ENCODE peak calls at places on chromosomes 11 and 22, in eight cellular contexts. R is non-pigmented ciliary epithelial cell, J is renal cortical epithelial cell, M is HFFc6, D is right lobe of liver, P is putamen, U is HCT116, F is NCI-H748 treated with DMSO at 0.1 percent for 48 hours. V is an unnamed sample.

GRCh38 chr11:5476184-5476819 is 12.2 kb upstream of the OR52D1 start:
- DNase-seq in F (peak; percentile 12), R (peak; percentile 13), M (peak; percentile 30), P (peak; percentile 2), J (peak; percentile 47), D (no peak), U (peak; percentile 38), V (peak; percentile 60)

GRCh38 chr22:24142241-24142640 is 39.0 kb upstream of the SUSD2 start:
- DNase-seq in F (no peak), D (no peak), J (no peak), M (no peak), U (no peak), R (no peak), P (no peak), V (no peak)

GRCh38 chr11:109772846-109773400 is 320.3 kb upstream of the ZC3H12C start:
- DNase-seq in U (no peak), F (peak; percentile 69), R (no peak), M (no peak), D (no peak), P (no peak), J (no peak), V (no peak)

GRCh38 chr11:10309163-10310093 is 4.6 kb downstream of the ADM start:
- DNase-seq in R (no peak), U (peak; percentile 83), F (no peak), D (peak; percentile 80), P (no peak), M (peak; percentile 75), J (peak; percentile 81), V (peak; percentile 53)

GRCh38 chr22:31038686-31039085 is 42.4 kb upstream of the SMTN start:
- DNase-seq in U (no peak), J (no peak), D (no peak), P (no peak), M (no peak), R (no peak), F (no peak), V (no peak)

GRCh38 chr11:70207531-70208131 is 4.5 kb downstream of the FADD start:
- DNase-seq in R (no peak), U (no peak), J (no peak), M (no peak), F (no peak), D (no peak), P (no peak), V (no peak)

GRCh38 chr22:35539910-35540599 is 576 bp upstream of the RASD2 start:
- DNase-seq in M (no peak), U (no peak), R (no peak), F (no peak), D (peak; percentile 74), P (peak; percentile 66), J (no peak), V (peak; percentile 63)

GRCh38 chr11:69374110-69374981 is 80.4 kb downstream of the MYEOV start:
- DNase-seq in U (no peak), D (no peak), R (no peak), F (peak; percentile 45), M (no peak), P (no peak), J (no peak), V (no peak)

GRCh38 chr22:40635940-40636379 is 559 bp downstream of the MRTFA start:
- DNase-seq in F (no peak), M (no peak), J (no peak), D (no peak), P (no peak), U (no peak), R (no peak), V (no peak)

GRCh38 chr11:124879999-124880611 is 14.9 kb downstream of the ROBO3 start:
- DNase-seq in P (no peak), J (no peak), U (no peak), D (no peak), R (no peak), M (no peak), F (no peak), V (no peak)

GRCh38 chr11:3165152-3165705 is at the start of gene OSBPL5:
- DNase-seq in F (no peak), P (peak; percentile 58), R (no peak), U (no peak), D (peak; percentile 67), J (peak; percentile 9), M (peak; percentile 40), V (peak; percentile 39)

GRCh38 chr22:37270928-37271650 is 11.2 kb upstream of the CYTH4 start:
- DNase-seq in M (no peak), R (no peak), P (no peak), D (peak; percentile 5), U (no peak), J (no peak), F (no peak), V (no peak)

GRCh38 chr11:17578958-17579357 is 31.9 kb downstream of the OTOG start:
- DNase-seq in R (no peak), P (no peak), M (no peak), D (no peak), F (no peak), U (no peak), J (no peak), V (no peak)

GRCh38 chr11:113378013-113378412 is 9.6 kb upstream of the ANKK1 start:
- DNase-seq in F (peak; percentile 24), P (no peak), R (no peak), M (no peak), U (no peak), D (no peak), J (no peak), V (no peak)

GRCh38 chr22:50012201-50013181 is at the start of gene IL17REL:
- DNase-seq in F (no peak), M (peak; percentile 6), D (peak; percentile 29), P (no peak), U (no peak), R (no peak), J (no peak), V (no peak)

GRCh38 chr11:9568854-9569587 is 4.4 kb upstream of the WEE1 start:
- DNase-seq in M (peak; percentile 98), R (peak; percentile 81), J (peak; percentile 100), P (no peak), U (peak; percentile 59), F (peak; percentile 69), D (peak; percentile 74), V (peak; percentile 45)

GRCh38 chr11:62671272-62671603 is 235 bp upstream of the UQCC3 start:
- DNase-seq in F (no peak), D (no peak), J (peak; percentile 33), P (no peak), U (no peak), M (no peak), R (no peak), V (no peak)

GRCh38 chr22:48044484-48045060 is 1282.1 kb downstream of the TBC1D22A start:
- DNase-seq in M (no peak), J (no peak), R (no peak), D (no peak), P (peak; percentile 21), F (no peak), U (no peak), V (no peak)

GRCh38 chr22:28381427-28382167 is 298.0 kb downstream of the TTC28 start:
- DNase-seq in M (peak; percentile 45), R (no peak), U (no peak), J (no peak), P (no peak), D (no peak), F (no peak), V (no peak)

GRCh38 chr22:48452766-48453165 is 1374.9 kb downstream of the BRD1 start:
- DNase-seq in U (no peak), P (no peak), M (no peak), D (no peak), R (no peak), J (no peak), F (no peak), V (no peak)

GRCh38 chr11:7576671-7577225 is 62.9 kb downstream of the PPFIBP2 start:
- DNase-seq in P (no peak), F (no peak), D (no peak), J (no peak), R (no peak), M (no peak), U (no peak), V (no peak)

GRCh38 chr22:29635734-29636357 is 32.4 kb downstream of the NF2 start:
- DNase-seq in J (peak; percentile 72), M (peak; percentile 30), P (peak; percentile 35), D (no peak), F (peak; percentile 28), U (peak; percentile 34), R (no peak), V (peak; percentile 61)

GRCh38 chr11:134046681-134047449 is 22.0 kb upstream of the JAM3 start:
- DNase-seq in R (no peak), P (no peak), M (no peak), D (no peak), U (no peak), J (no peak), F (no peak), V (no peak)

GRCh38 chr11:45180888-45181594 is 34.6 kb downstream of the PRDM11 start:
- DNase-seq in F (no peak), D (peak; percentile 63), J (peak; percentile 21), M (peak; percentile 25), R (no peak), P (no peak), U (peak; percentile 31), V (peak; percentile 24)

GRCh38 chr11:65182258-65183170 is 786 bp downstream of the CAPN1 start:
- DNase-seq in D (peak; percentile 53), U (peak; percentile 15), M (peak; percentile 8), J (peak; percentile 26), F (peak; percentile 18), P (no peak), R (no peak), V (no peak)

GRCh38 chr11:65594991-65595920 is at the start of gene KCNK7:
- DNase-seq in R (no peak), M (no peak), J (no peak), P (no peak), F (no peak), D (no peak), U (no peak), V (no peak)

GRCh38 chr22:23014250-23014649 is 56.1 kb upstream of the GNAZ start:
- DNase-seq in R (no peak), D (no peak), P (no peak), F (no peak), U (no peak), J (no peak), M (no peak), V (no peak)

GRCh38 chr22:19750666-19751490 is 9.7 kb upstream of the TBX1 start:
- DNase-seq in F (no peak), M (peak; percentile 36), D (no peak), J (peak; percentile 21), P (no peak), R (peak; percentile 23), U (no peak), V (no peak)

GRCh38 chr11:33658195-33658900 is 42.3 kb downstream of the C11orf91 start:
- DNase-seq in D (no peak), P (no peak), R (no peak), F (no peak), U (no peak), J (no peak), M (no peak), V (no peak)

GRCh38 chr11:124069429-124070401 is 28.6 kb upstream of the OR10G7 start:
- DNase-seq in M (peak; percentile 47), P (no peak), F (peak; percentile 57), U (peak; percentile 42), R (no peak), D (peak; percentile 64), J (peak; percentile 42), V (no peak)

GRCh38 chr22:32587449-32587848 is 112.8 kb downstream of the FBXO7 start:
- DNase-seq in F (no peak), M (no peak), J (no peak), U (no peak), R (no peak), P (no peak), D (no peak), V (no peak)

GRCh38 chr11:115502636-115503082 is 1.6 kb downstream of the CADM1 start:
- DNase-seq in U (no peak), M (no peak), R (no peak), D (no peak), F (no peak), P (peak; percentile 37), J (no peak), V (no peak)